ENCODE peak calls at places on chromosomes 6 and 20, in five cellular contexts. V, U, Q, K and Z are unnamed samples.

GRCh38 chr6:35299674-35300073 is 2.1 kb downstream of the DEF6 start:
- DNase-seq in V (no peak), U (no peak), Q (no peak), K (peak; percentile 67), Z (no peak)

GRCh38 chr6:91167846-91168245 is 581.0 kb upstream of the MAP3K7 start:
- DNase-seq in V (no peak), U (no peak), Q (no peak), K (no peak), Z (no peak)

GRCh38 chr6:101605874-101606273 is 212.4 kb downstream of the GRIK2 start:
- DNase-seq in V (no peak), U (no peak), Q (no peak), K (no peak), Z (no peak)

GRCh38 chr6:44057931-44058616 is 69.2 kb downstream of the MRPL14 start:
- DNase-seq in V (no peak), U (no peak), Q (no peak), K (no peak), Z (no peak)

GRCh38 chr20:59559024-59559817 is 45.1 kb upstream of the PHACTR3 start:
- DNase-seq in V (no peak), U (no peak), Q (no peak), K (no peak), Z (no peak)

GRCh38 chr6:158040051-158040803 is 58.6 kb downstream of the SYNJ2 start:
- DNase-seq in V (no peak), U (peak; percentile 95), Q (no peak), K (peak; percentile 40), Z (no peak)

GRCh38 chr20:17534077-17534476 is 2.9 kb upstream of the BFSP1 start:
- DNase-seq in V (no peak), U (no peak), Q (no peak), K (no peak), Z (no peak)

GRCh38 chr6:168678177-168678576 is 237.2 kb downstream of the SMOC2 start:
- DNase-seq in V (no peak), U (no peak), Q (no peak), K (no peak), Z (no peak)

GRCh38 chr6:21219856-21220255 is 373.7 kb upstream of the SOX4 start:
- DNase-seq in V (no peak), U (no peak), Q (no peak), K (no peak), Z (no peak)

GRCh38 chr20:478949-479429 is 16.7 kb upstream of the TBC1D20 start:
- DNase-seq in V (peak; percentile 23), U (no peak), Q (peak; percentile 17), K (peak; percentile 65), Z (peak; percentile 56)

GRCh38 chr6:116244284-116244683 is 9.6 kb downstream of the TSPYL4 start:
- DNase-seq in V (no peak), U (no peak), Q (no peak), K (no peak), Z (no peak)

GRCh38 chr6:28355743-28356665 is 6.3 kb downstream of the ZKSCAN3 start:
- DNase-seq in V (no peak), U (peak; percentile 75), Q (peak; percentile 55), K (peak; percentile 81), Z (peak; percentile 85)

GRCh38 chr6:169188051-169188863 is 65.4 kb downstream of the THBS2 start:
- DNase-seq in V (no peak), U (peak; percentile 72), Q (no peak), K (peak; percentile 38), Z (no peak)

GRCh38 chr6:113651120-113651519 is 206.0 kb upstream of the MARCKS start:
- DNase-seq in V (no peak), U (no peak), Q (no peak), K (no peak), Z (no peak)

GRCh38 chr6:42454428-42454791 is 2.7 kb upstream of the TRERF1 start:
- DNase-seq in V (no peak), U (no peak), Q (no peak), K (no peak), Z (no peak)

GRCh38 chr6:139129284-139129683 is 5.6 kb upstream of the HECA start:
- DNase-seq in V (no peak), U (no peak), Q (no peak), K (no peak), Z (no peak)

GRCh38 chr20:62602550-62602949 is 39.8 kb upstream of the SLCO4A1 start:
- DNase-seq in V (no peak), U (no peak), Q (peak; percentile 32), K (peak; percentile 58), Z (no peak)

GRCh38 chr20:4090756-4091331 is 75.5 kb upstream of the RNF24 start:
- DNase-seq in V (no peak), U (peak; percentile 74), Q (no peak), K (no peak), Z (no peak)

GRCh38 chr6:150686566-150686965 is 86.9 kb downstream of the PLEKHG1 start:
- DNase-seq in V (no peak), U (no peak), Q (no peak), K (no peak), Z (no peak)

GRCh38 chr20:25011831-25012241 is 19.3 kb upstream of the APMAP start:
- DNase-seq in V (no peak), U (no peak), Q (no peak), K (no peak), Z (no peak)